ENCODE peak calls at places on chromosomes 5 and 9, in four cellular contexts. A is OCI-LY7, W is K562, O is H1. F is an unnamed sample.
A peak's percentile ranks its signal among the peaks of the same experiment; 100 is the strongest.

GRCh38 chr9:17052626-17053025 is 82.2 kb upstream of the CNTLN start:
- DNase-seq in A (no peak), W (no peak), O (no peak), F (no peak)

GRCh38 chr5:58012103-58012502 is 447.8 kb downstream of the PLK2 start:
- DNase-seq in A (no peak), O (no peak), W (no peak), F (peak; percentile 29)

GRCh38 chr5:169667896-169668674 is 31.0 kb downstream of the DOCK2 start:
- DNase-seq in O (no peak), A (no peak), W (no peak), F (peak; percentile 12)

GRCh38 chr5:30981576-30981975 is 211.9 kb upstream of the CDH6 start:
- DNase-seq in O (no peak), A (no peak), W (no peak), F (peak; percentile 63)

GRCh38 chr9:132293145-132293721 is 61.6 kb downstream of the SETX start:
- DNase-seq in W (no peak), A (no peak), O (no peak), F (no peak)

GRCh38 chr5:116733995-116734716 is 159.5 kb upstream of the SEMA6A start:
- DNase-seq in W (no peak), O (no peak), A (no peak), F (no peak)

GRCh38 chr5:19927919-19928318 is 60.1 kb downstream of the CDH18 start:
- DNase-seq in O (peak; percentile 68), A (no peak), W (no peak), F (no peak)

GRCh38 chr9:1939926-1940368 is 75.2 kb upstream of the SMARCA2 start:
- DNase-seq in W (peak; percentile 7), O (no peak), A (peak; percentile 48), F (no peak)

GRCh38 chr5:31859096-31859495 is 220.2 kb downstream of the PDZD2 start:
- DNase-seq in O (no peak), W (no peak), A (no peak), F (no peak)

GRCh38 chr5:10672285-10673044 is 88.6 kb downstream of the DAP start:
- DNase-seq in O (no peak), W (no peak), A (no peak), F (no peak)

GRCh38 chr9:136373300-136374182 is at the start of gene CARD9:
- DNase-seq in W (peak; percentile 69), A (no peak), O (no peak), F (no peak)

GRCh38 chr9:130528674-130529073 is 50.7 kb upstream of the FUBP3 start:
- DNase-seq in W (no peak), O (no peak), A (no peak), F (no peak)

GRCh38 chr9:37184905-37185867 is 64.8 kb downstream of the ZCCHC7 start:
- DNase-seq in A (no peak), O (no peak), W (no peak), F (no peak)

GRCh38 chr9:37187269-37187668 is 66.9 kb downstream of the ZCCHC7 start:
- DNase-seq in A (peak; percentile 70), O (no peak), W (no peak), F (no peak)

GRCh38 chr9:37192803-37193202 is 72.4 kb downstream of the ZCCHC7 start:
- DNase-seq in O (no peak), A (no peak), W (no peak), F (no peak)

GRCh38 chr9:37191403-37192089 is 71.2 kb downstream of the ZCCHC7 start:
- DNase-seq in A (peak; percentile 55), O (no peak), W (no peak), F (no peak)

DNA sequence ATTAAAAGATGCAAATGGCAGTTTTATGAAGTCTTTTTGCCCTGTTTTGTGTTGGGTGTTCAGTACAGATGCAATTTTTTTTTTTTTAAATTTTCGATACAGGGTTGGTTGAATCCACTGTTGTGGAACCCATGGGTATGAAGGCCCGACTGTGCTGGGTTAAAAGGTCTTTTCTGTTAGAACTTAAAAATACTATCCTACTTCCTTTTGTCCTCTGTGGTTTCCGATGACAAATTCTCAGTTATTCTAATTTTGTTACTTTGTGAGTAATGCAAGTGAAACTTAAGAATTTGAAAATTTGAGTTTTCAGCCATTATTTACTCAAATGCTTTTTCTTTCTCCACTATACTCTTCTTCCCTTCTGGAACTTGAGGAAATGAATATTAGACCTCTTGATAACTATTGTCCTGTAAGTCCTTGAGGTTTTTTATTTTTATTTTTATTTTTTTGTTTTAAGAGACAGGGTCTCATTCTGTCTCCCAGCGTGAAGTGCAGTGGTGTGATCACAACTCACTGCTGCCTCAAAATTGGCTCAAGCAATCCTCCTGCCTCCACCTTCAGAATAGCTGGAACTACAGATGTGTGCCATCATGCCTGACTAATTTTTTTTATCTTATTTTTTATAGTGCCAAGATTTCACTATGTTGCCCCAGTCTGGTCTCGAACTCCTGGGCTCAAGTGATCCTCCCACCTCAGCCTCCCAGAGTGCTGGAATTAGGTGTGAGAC is 67.5 kb downstream of the ZCCHC7 start:
- DNase-seq in O (no peak), A (peak; percentile 76), W (no peak), F (no peak)
- H3K79me2 ChIP-seq in O (peaks cover 15% of the 10 kb centered on the region), A (peaks cover 72% of the 10 kb centered on the region), W (peaks cover 53% of the 10 kb centered on the region), F (peaks cover 11% of the 10 kb centered on the region)

GRCh38 chr5:150631326-150631701 is 9.1 kb upstream of the SYNPO start:
- DNase-seq in A (no peak), O (no peak), W (no peak), F (no peak)
- H3K4me1 ChIP-seq in A (peaks cover 3% of the 10 kb centered on the region), O (peaks cover under 1% of the 10 kb centered on the region), W (no peaks in the 10 kb centered on the region), F (peaks cover 35% of the 10 kb centered on the region)

DNA sequence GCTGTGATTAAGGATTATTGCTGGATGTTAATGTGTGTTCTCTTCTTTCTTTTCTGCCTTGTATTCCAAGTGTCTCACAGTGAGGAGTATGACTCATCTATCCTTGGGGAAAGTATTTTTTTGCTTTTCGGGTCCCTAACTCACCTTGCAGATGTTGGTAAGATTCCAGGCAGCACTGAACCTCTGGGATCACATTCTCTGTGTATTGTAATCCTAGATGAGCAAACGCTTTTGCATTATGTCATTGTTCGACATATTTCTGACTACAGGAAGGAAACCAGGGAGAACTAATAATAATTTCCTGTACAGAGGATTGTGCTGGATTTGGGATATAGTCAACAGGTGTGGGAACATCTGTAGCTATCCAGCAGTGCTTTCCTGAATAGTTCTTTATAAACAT is 246.1 kb upstream of the TUT7 start:
- DNase-seq in A (no peak), W (no peak), O (no peak), F (peak; percentile 14)
- H3K27ac ChIP-seq in A (no peak overlapping the region), W (no peak overlapping the region), O (no peak overlapping the region), F (no peak overlapping the region)

GRCh38 chr5:135387629-135387960 is 11.4 kb downstream of the MACROH2A1 start:
- DNase-seq in O (no peak), A (no peak), W (no peak), F (no peak)
- H3K79me2 ChIP-seq in O (peaks cover 36% of the 10 kb centered on the region), A (peaks cover 48% of the 10 kb centered on the region), W (peaks cover 88% of the 10 kb centered on the region), F (peaks cover 97% of the 10 kb centered on the region)

GRCh38 chr9:125233678-125234077 is 7.5 kb downstream of the HSPA5 start:
- DNase-seq in A (no peak), W (no peak), O (no peak), F (peak; percentile 99)

DNA sequence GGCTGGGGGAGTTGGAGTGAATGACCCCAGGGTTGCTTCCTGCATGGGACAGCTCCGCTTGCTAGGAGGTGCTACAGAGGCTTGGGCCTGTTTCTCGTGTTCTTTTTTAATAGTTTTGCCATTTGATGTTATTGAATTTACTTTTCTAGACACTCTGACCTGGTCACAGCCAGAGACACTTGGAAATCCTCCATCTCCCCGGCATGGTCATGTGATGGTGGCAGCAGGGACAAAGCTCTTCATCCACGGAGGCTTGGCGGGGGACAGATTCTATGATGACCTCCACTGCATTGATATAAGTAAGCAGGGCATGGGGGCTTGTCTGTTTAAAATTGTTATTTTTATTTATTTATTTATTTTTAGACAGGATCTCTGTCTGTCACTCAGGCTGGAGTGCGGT is 13.4 kb downstream of the HSPA5 start:
- DNase-seq in A (no peak), O (no peak), W (no peak), F (no peak)
- H3K4me1 ChIP-seq in A (no peaks in the 10 kb centered on the region), O (no peaks in the 10 kb centered on the region), W (no peaks in the 10 kb centered on the region), F (no peaks in the 10 kb centered on the region)

DNA sequence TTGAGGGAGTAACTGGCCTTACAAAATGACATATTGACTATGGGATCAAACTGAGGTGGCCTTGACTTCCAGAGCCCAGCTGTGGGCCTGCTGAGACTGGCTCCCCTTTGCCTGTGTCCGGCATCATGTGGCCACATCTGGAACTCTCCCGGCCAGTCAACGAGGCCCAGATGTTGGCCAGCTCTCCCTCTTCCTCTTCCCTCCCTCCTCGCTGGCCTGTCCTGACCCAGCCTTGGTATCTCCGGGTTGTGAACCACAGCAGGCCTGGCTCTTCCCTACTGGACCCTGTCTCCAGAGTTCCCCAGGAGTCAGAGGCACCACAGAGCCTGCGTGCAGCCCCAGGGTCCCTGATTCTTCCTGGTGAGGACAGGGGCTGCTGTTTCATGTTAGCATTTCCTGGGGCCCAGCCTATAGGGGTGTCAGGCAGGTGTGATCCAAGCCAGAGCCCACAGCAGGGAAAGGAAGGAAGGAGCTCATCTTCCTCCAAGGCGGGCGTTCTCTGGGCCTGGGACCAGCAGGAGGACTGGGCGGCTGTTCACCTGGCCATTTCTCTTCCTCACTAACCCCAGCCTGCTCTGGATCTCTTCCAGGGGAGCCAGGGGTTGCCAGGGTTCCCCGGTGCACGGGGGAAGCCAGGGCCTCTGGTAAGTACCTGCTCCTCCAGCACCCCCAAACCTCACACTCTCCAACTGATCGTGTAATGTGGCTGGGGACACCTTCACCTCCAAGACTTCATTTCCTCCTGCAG is 81.2 kb downstream of the COL27A1 start:
- DNase-seq in A (no peak), O (no peak), W (no peak), F (no peak)
- H3K27ac ChIP-seq in A (no peak overlapping the region), O (no peak overlapping the region), W (no peak overlapping the region), F (no peak overlapping the region)

GRCh38 chr5:76412511-76412910 is 9.4 kb downstream of the IQGAP2 start:
- DNase-seq in A (no peak), W (no peak), O (no peak), F (no peak)
- H3K79me2 ChIP-seq in A (peaks cover 54% of the 10 kb centered on the region), W (no peaks in the 10 kb centered on the region), O (peaks cover 84% of the 10 kb centered on the region), F (no peaks in the 10 kb centered on the region)

DNA sequence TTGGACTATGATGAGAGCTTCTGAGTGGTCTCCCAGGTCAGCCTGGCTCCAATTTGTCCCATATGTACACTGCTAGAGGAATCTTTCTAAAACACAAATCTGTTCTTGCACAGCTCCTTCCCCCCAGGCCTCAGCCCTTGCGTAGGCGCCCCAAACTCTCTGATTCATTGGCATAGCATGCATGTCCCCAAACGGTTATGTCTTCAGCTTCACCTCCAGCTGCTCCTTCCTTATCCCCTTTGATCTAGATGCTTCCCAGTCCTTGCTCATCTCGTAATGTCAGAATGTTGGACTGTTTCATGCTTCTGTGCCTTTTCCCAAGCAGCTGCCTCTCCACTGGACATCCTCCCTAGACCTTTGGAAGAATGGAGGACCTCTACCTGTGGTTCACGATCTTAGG is 60.1 kb upstream of the BASP1 start:
- DNase-seq in W (no peak), O (no peak), A (no peak), F (peak; percentile 45)
- H3K4me1 ChIP-seq in W (no peaks in the 10 kb centered on the region), O (peaks cover 1% of the 10 kb centered on the region), A (no peaks in the 10 kb centered on the region), F (peaks cover 32% of the 10 kb centered on the region)

GRCh38 chr5:172508471-172509404 is 54.4 kb upstream of the SH3PXD2B start:
- DNase-seq in O (no peak), A (no peak), W (no peak), F (no peak)
- H3K27ac ChIP-seq in O (no peak overlapping the region), A (no peak overlapping the region), W (no peak overlapping the region), F (no peak overlapping the region)

F was measured in astrocyte.